ENCODE peak calls at places on chromosome 11, in four cellular contexts. B is kidney, K is PC-9, V is heart left ventricle. D is an unnamed sample.

GRCh38 chr11:41878158-41878557 is 418.7 kb upstream of the LRRC4C start:
- DNase-seq in B (no peak), K (no peak), V (no peak), D (no peak)

GRCh38 chr11:109041876-109042275 is 377.0 kb downstream of the DDX10 start:
- DNase-seq in B (no peak), K (no peak), V (no peak), D (no peak)

GRCh38 chr11:8719260-8720190 is 36.9 kb downstream of the RPL27A start:
- DNase-seq in B (peak; percentile 86), K (peak; percentile 55), V (peak; percentile 60), D (no peak)

GRCh38 chr11:127919206-127920000 is 668.0 kb downstream of the ETS1 start:
- DNase-seq in B (no peak), K (peak; percentile 15), V (no peak), D (no peak)

GRCh38 chr11:116132273-116132978 is 628.2 kb upstream of the CADM1 start:
- DNase-seq in B (no peak), K (no peak), V (no peak), D (no peak)

GRCh38 chr11:56841210-56841810 is 92.8 kb upstream of the OR9G4 start:
- DNase-seq in B (no peak), K (peak; percentile 52), V (peak; percentile 25), D (no peak)

GRCh38 chr11:1771700-1772099 is 8.0 kb upstream of the CTSD start:
- DNase-seq in B (no peak), K (no peak), V (no peak), D (no peak)

GRCh38 chr11:12900496-12900895 is 108.6 kb upstream of the RASSF10 start:
- DNase-seq in B (no peak), K (no peak), V (no peak), D (no peak)

GRCh38 chr11:79026803-79027445 is 413.9 kb downstream of the TENM4 start:
- DNase-seq in B (no peak), K (no peak), V (no peak), D (no peak)

GRCh38 chr11:97968071-97968470 is 1052.7 kb upstream of the CNTN5 start:
- DNase-seq in B (no peak), K (no peak), V (no peak), D (no peak)

GRCh38 chr11:110526323-110526722 is 96.6 kb downstream of the FDX1 start:
- DNase-seq in B (no peak), K (no peak), V (no peak), D (no peak)

GRCh38 chr11:37972691-37973090 is 1374.7 kb upstream of the RAG2 start:
- DNase-seq in B (no peak), K (no peak), V (no peak), D (no peak)

GRCh38 chr11:12167098-12167999 is 57.0 kb downstream of the MICAL2 start:
- DNase-seq in B (no peak), K (peak; percentile 64), V (peak; percentile 47), D (no peak)

GRCh38 chr11:32312206-32312817 is 123.0 kb downstream of the WT1 start:
- DNase-seq in B (no peak), K (no peak), V (no peak), D (no peak)

GRCh38 chr11:1744137-1744878 is 6.1 kb downstream of the IFITM10 start:
- DNase-seq in B (peak; percentile 75), K (no peak), V (no peak), D (no peak)

GRCh38 chr11:17164361-17165246 is 43.2 kb downstream of the PIK3C2A start:
- DNase-seq in B (no peak), K (peak; percentile 2), V (no peak), D (no peak)

GRCh38 chr11:58739725-58740430 is 8.1 kb upstream of the GLYAT start:
- DNase-seq in B (no peak), K (no peak), V (no peak), D (no peak)

GRCh38 chr11:120186408-120186798 is 24.4 kb upstream of the OAF start:
- DNase-seq in B (no peak), K (no peak), V (no peak), D (no peak)

GRCh38 chr11:71986131-71986530 is 12.6 kb upstream of the IL18BP start:
- DNase-seq in B (no peak), K (no peak), V (no peak), D (no peak)

GRCh38 chr11:33967451-33967850 is 75.6 kb upstream of the LMO2 start:
- DNase-seq in B (no peak), K (no peak), V (no peak), D (no peak)

GRCh38 chr11:12744831-12745502 is 70.7 kb downstream of the TEAD1 start:
- DNase-seq in B (no peak), K (no peak), V (peak; percentile 73), D (no peak)

GRCh38 chr11:103220133-103220532 is 110.9 kb downstream of the DYNC2H1 start:
- DNase-seq in B (no peak), K (no peak), V (no peak), D (no peak)

GRCh38 chr11:95147364-95147905 is 57.8 kb downstream of the ENDOD1 start:
- DNase-seq in B (no peak), K (peak; percentile 32), V (no peak), D (no peak)

GRCh38 chr11:124402326-124402922 is 3.6 kb upstream of the OR8B3 start:
- DNase-seq in B (no peak), K (peak; percentile 40), V (peak; percentile 48), D (peak; percentile 70)

GRCh38 chr11:113014731-113015455 is 53.7 kb downstream of the NCAM1 start:
- DNase-seq in B (no peak), K (no peak), V (peak; percentile 86), D (no peak)

GRCh38 chr11:79076526-79077115 is 364.2 kb downstream of the TENM4 start:
- DNase-seq in B (no peak), K (peak; percentile 26), V (peak; percentile 52), D (no peak)

GRCh38 chr11:65423516-65424199 is 1.1 kb downstream of the NEAT1 start:
- DNase-seq in B (peak; percentile 78), K (peak; percentile 27), V (no peak), D (peak; percentile 42)

GRCh38 chr11:67013511-67014045 is 9.4 kb upstream of the SYT12 start:
- DNase-seq in B (no peak), K (no peak), V (no peak), D (no peak)

GRCh38 chr11:2769409-2769778 is 69.6 kb upstream of the KCNQ1OT1 start:
- DNase-seq in B (no peak), K (no peak), V (no peak), D (no peak)

GRCh38 chr11:71927813-71928738 is at the start of gene XNDC1N:
- DNase-seq in B (peak; percentile 78), K (no peak), V (peak; percentile 57), D (peak; percentile 76)

GRCh38 chr11:85805387-85805786 is 5.6 kb downstream of the SYTL2 start:
- DNase-seq in B (no peak), K (no peak), V (no peak), D (no peak)

GRCh38 chr11:75792997-75793800 is 21.8 kb upstream of the UVRAG start:
- DNase-seq in B (peak; percentile 49), K (no peak), V (peak; percentile 76), D (no peak)

GRCh38 chr11:2489103-2489502 is 44.3 kb downstream of the KCNQ1 start:
- DNase-seq in B (no peak), K (no peak), V (no peak), D (no peak)

GRCh38 chr11:32161293-32161692 is 70.4 kb downstream of the RCN1 start:
- DNase-seq in B (no peak), K (no peak), V (no peak), D (no peak)

GRCh38 chr11:19892387-19892786 is 179.8 kb downstream of the NAV2 start:
- DNase-seq in B (no peak), K (peak; percentile 54), V (no peak), D (no peak)
- H3K4me1 ChIP-seq in B (no peaks in the 10 kb centered on the region), K (peaks cover 46% of the 10 kb centered on the region), V (peaks cover 23% of the 10 kb centered on the region), D (peaks cover 19% of the 10 kb centered on the region)

DNA sequence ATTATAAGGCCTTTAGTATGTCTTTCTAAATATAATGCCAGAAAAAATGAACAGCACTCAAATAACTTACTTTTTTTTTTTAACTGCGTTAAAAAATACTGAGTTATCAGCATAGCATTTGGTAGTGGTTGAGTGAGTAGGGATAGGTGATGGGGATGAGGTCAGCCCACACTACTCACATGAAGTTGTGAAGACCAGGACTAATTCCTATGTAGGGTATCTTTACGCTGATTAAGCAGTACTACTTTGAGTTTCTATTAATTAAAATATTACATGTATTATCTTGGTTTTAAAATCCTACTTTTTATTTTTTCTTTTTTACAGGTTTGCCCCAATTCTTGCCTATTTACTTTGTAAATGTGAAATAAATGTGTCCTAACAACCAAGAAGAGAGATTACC is 13.5 kb downstream of the PHF21A start:
- DNase-seq in B (no peak), K (no peak), V (no peak), D (no peak)
- H3K27ac ChIP-seq in B (no peak overlapping the region), K (no peak overlapping the region), V (no peak overlapping the region), D (no peak overlapping the region)

DNA sequence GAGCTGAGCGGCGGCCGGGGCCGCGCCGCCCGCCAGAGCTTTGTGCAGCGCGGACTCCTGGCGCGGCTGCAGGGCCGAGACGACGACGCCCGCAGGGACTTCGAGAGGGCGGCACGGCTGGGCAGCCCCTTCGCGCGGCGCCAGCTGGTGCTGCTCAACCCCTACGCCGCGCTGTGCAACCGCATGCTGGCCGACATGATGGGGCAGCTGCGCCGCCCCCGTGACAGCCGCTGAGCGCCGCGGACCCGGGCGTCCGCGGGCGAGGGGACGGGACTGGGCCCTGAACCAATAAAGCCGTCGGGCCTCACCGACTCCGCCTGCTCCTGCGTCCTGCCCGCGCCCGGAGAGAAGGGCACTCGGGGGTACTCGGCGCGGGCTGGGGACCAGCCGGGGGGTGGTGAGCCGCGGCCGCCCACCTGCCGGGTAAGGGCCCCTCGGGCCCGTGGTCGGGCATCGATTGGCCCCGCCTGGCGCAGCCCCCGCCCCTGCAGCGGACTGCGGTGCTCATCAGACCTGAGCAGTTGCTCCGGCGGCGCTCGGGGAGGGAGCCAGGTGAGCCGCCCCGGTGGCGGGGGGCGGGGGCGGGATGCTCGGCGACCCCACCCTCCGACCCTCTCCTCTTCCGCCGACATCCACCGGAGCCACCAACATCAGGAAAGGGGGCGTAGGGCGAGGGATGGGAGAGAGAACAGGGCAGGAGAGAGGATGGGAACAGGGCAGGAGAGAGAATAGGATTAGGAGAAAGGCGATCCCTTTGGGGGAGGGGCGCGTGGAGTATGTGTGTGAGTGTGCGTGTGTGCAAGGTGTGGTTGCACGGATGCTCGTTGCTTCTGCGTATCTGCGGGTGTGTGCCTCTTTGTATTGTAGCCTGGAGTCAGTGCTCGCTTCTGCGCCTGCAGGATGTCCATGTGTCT is at the start of gene TMEM25:
- DNase-seq in B (peak; percentile 91), K (peak; percentile 67), V (peak; percentile 73), D (peak; percentile 76)
- H3K4me3 ChIP-seq in B (peak within 1 kb of the TSS; percentile 85), K (peak within 1 kb of the TSS; percentile 77), V (peak within 1 kb of the TSS; percentile 83), D (peak within 1 kb of the TSS; percentile 90)

GRCh38 chr11:62647609-62648005 is 1.2 kb upstream of the GANAB start:
- DNase-seq in B (no peak), K (no peak), V (no peak), D (no peak)

GRCh38 chr11:62645934-62646824 is at the start of gene GANAB:
- DNase-seq in B (peak; percentile 100), K (peak; percentile 98), V (peak; percentile 100), D (peak; percentile 99)

GRCh38 chr11:62645660-62645933 is 816 bp downstream of the GANAB start:
- DNase-seq in B (no peak), K (no peak), V (no peak), D (no peak)

GRCh38 chr11:62648185-62648966 is 2.0 kb upstream of the GANAB start:
- DNase-seq in B (no peak), K (no peak), V (no peak), D (no peak)

GRCh38 chr11:62646825-62647608 is 604 bp upstream of the GANAB start:
- DNase-seq in B (peak; percentile 83), K (no peak), V (no peak), D (no peak)
- H3K4me1 ChIP-seq in B (peaks cover 16% of the 10 kb centered on the region), K (peaks cover 23% of the 10 kb centered on the region), V (peaks cover 26% of the 10 kb centered on the region), D (no peaks in the 10 kb centered on the region)

GRCh38 chr11:94132152-94132558 is 3.5 kb downstream of the PANX1 start:
- DNase-seq in B (no peak), K (no peak), V (no peak), D (peak; percentile 76)
- H3K27ac ChIP-seq in B (no peak overlapping the region), K (peak overlapping the region; percentile 86), V (no peak overlapping the region), D (peak overlapping the region; percentile 98)

D was measured in RWPE2.